ENCODE peak calls at places on chromosome 3, in ten cellular contexts. One of them, this sample, is unnamed.

GRCh38 chr3:149020196-149020838 is 29.0 kb downstream of the GYG1 start:
- DNase-seq in lower leg skin: no peak
- DNase-seq in AG04450: no peak
- DNase-seq in NB4: no peak
- DNase-seq in cardiac muscle cell: peak; percentile 65
- DNase-seq in uterus: no peak
- DNase-seq in CD8-positive, alpha-beta T cell: no peak
- DNase-seq in upper lobe of right lung: no peak
- DNase-seq in tibial artery: peak; percentile 73
- DNase-seq in GM12865: no peak
- DNase-seq in this sample: peak; percentile 21

GRCh38 chr3:155192957-155193746 is 100.3 kb downstream of the STRIT1 start:
- DNase-seq in upper lobe of right lung: no peak
- DNase-seq in tibial artery: no peak
- DNase-seq in CD8-positive, alpha-beta T cell: no peak
- DNase-seq in NB4: no peak
- DNase-seq in lower leg skin: no peak
- DNase-seq in cardiac muscle cell: no peak
- DNase-seq in GM12865: no peak
- DNase-seq in uterus: no peak
- DNase-seq in AG04450: no peak
- DNase-seq in this sample: no peak

GRCh38 chr3:122773856-122774535 is 19.6 kb downstream of the HSPBAP1 start:
- DNase-seq in GM12865: peak; percentile 10
- DNase-seq in AG04450: no peak
- DNase-seq in uterus: no peak
- DNase-seq in cardiac muscle cell: no peak
- DNase-seq in upper lobe of right lung: no peak
- DNase-seq in CD8-positive, alpha-beta T cell: no peak
- DNase-seq in tibial artery: no peak
- DNase-seq in NB4: no peak
- DNase-seq in lower leg skin: no peak
- DNase-seq in this sample: no peak

GRCh38 chr3:33537135-33537534 is 96.9 kb upstream of the UBP1 start:
- DNase-seq in GM12865: no peak
- DNase-seq in lower leg skin: no peak
- DNase-seq in uterus: no peak
- DNase-seq in NB4: no peak
- DNase-seq in CD8-positive, alpha-beta T cell: no peak
- DNase-seq in upper lobe of right lung: no peak
- DNase-seq in cardiac muscle cell: peak; percentile 23
- DNase-seq in AG04450: no peak
- DNase-seq in tibial artery: no peak
- DNase-seq in this sample: no peak

GRCh38 chr3:185502987-185503386 is 4.2 kb upstream of the TMEM41A start:
- DNase-seq in AG04450: no peak
- DNase-seq in NB4: no peak
- DNase-seq in cardiac muscle cell: no peak
- DNase-seq in upper lobe of right lung: no peak
- DNase-seq in uterus: no peak
- DNase-seq in lower leg skin: no peak
- DNase-seq in tibial artery: no peak
- DNase-seq in GM12865: peak; percentile 67
- DNase-seq in CD8-positive, alpha-beta T cell: no peak
- DNase-seq in this sample: no peak

GRCh38 chr3:71859128-71859519 is 74.2 kb upstream of the PROK2 start:
- DNase-seq in upper lobe of right lung: no peak
- DNase-seq in AG04450: no peak
- DNase-seq in cardiac muscle cell: peak; percentile 34
- DNase-seq in NB4: peak; percentile 83
- DNase-seq in lower leg skin: no peak
- DNase-seq in GM12865: peak; percentile 22
- DNase-seq in tibial artery: no peak
- DNase-seq in uterus: no peak
- DNase-seq in CD8-positive, alpha-beta T cell: no peak
- DNase-seq in this sample: no peak

GRCh38 chr3:76631251-76631650 is 408.6 kb upstream of the ROBO2 start:
- DNase-seq in upper lobe of right lung: no peak
- DNase-seq in NB4: no peak
- DNase-seq in lower leg skin: no peak
- DNase-seq in AG04450: no peak
- DNase-seq in cardiac muscle cell: no peak
- DNase-seq in CD8-positive, alpha-beta T cell: no peak
- DNase-seq in GM12865: no peak
- DNase-seq in uterus: no peak
- DNase-seq in tibial artery: no peak
- DNase-seq in this sample: no peak

GRCh38 chr3:122902326-122902725 is 107.5 kb downstream of the SLC49A4 start:
- DNase-seq in NB4: no peak
- DNase-seq in uterus: no peak
- DNase-seq in upper lobe of right lung: no peak
- DNase-seq in CD8-positive, alpha-beta T cell: no peak
- DNase-seq in lower leg skin: no peak
- DNase-seq in tibial artery: no peak
- DNase-seq in cardiac muscle cell: no peak
- DNase-seq in GM12865: no peak
- DNase-seq in AG04450: no peak
- DNase-seq in this sample: no peak

GRCh38 chr3:129057249-129057648 is 3.3 kb upstream of the GP9 start:
- DNase-seq in upper lobe of right lung: no peak
- DNase-seq in tibial artery: no peak
- DNase-seq in GM12865: no peak
- DNase-seq in uterus: no peak
- DNase-seq in CD8-positive, alpha-beta T cell: no peak
- DNase-seq in cardiac muscle cell: no peak
- DNase-seq in NB4: no peak
- DNase-seq in AG04450: no peak
- DNase-seq in lower leg skin: no peak
- DNase-seq in this sample: no peak

GRCh38 chr3:183554377-183554776 is 1.1 kb downstream of the KLHL6 start:
- DNase-seq in NB4: peak; percentile 25
- DNase-seq in AG04450: no peak
- DNase-seq in cardiac muscle cell: no peak
- DNase-seq in upper lobe of right lung: no peak
- DNase-seq in uterus: no peak
- DNase-seq in lower leg skin: no peak
- DNase-seq in CD8-positive, alpha-beta T cell: no peak
- DNase-seq in GM12865: peak; percentile 49
- DNase-seq in tibial artery: no peak
- DNase-seq in this sample: no peak

GRCh38 chr3:124107491-124107890 is 115.6 kb upstream of the ROPN1 start:
- DNase-seq in CD8-positive, alpha-beta T cell: no peak
- DNase-seq in uterus: no peak
- DNase-seq in cardiac muscle cell: no peak
- DNase-seq in lower leg skin: no peak
- DNase-seq in AG04450: no peak
- DNase-seq in GM12865: no peak
- DNase-seq in upper lobe of right lung: no peak
- DNase-seq in NB4: no peak
- DNase-seq in tibial artery: no peak
- DNase-seq in this sample: no peak

GRCh38 chr3:195154793-195155535 is 116.0 kb downstream of the XXYLT1 start:
- DNase-seq in CD8-positive, alpha-beta T cell: no peak
- DNase-seq in lower leg skin: peak; percentile 73
- DNase-seq in tibial artery: peak; percentile 83
- DNase-seq in NB4: peak; percentile 89
- DNase-seq in cardiac muscle cell: peak; percentile 98
- DNase-seq in GM12865: peak; percentile 64
- DNase-seq in upper lobe of right lung: peak; percentile 93
- DNase-seq in AG04450: peak; percentile 88
- DNase-seq in uterus: peak; percentile 93
- DNase-seq in this sample: peak; percentile 32

GRCh38 chr3:192917258-192917507 is 473 bp downstream of the MB21D2 start:
- DNase-seq in tibial artery: no peak
- DNase-seq in upper lobe of right lung: no peak
- DNase-seq in GM12865: no peak
- DNase-seq in cardiac muscle cell: no peak
- DNase-seq in uterus: no peak
- DNase-seq in lower leg skin: no peak
- DNase-seq in NB4: no peak
- DNase-seq in AG04450: no peak
- DNase-seq in CD8-positive, alpha-beta T cell: no peak
- DNase-seq in this sample: no peak

GRCh38 chr3:187919018-187919417 is 173.8 kb upstream of the BCL6 start:
- DNase-seq in NB4: no peak
- DNase-seq in lower leg skin: no peak
- DNase-seq in AG04450: no peak
- DNase-seq in GM12865: peak; percentile 75
- DNase-seq in cardiac muscle cell: peak; percentile 20
- DNase-seq in uterus: no peak
- DNase-seq in tibial artery: no peak
- DNase-seq in upper lobe of right lung: no peak
- DNase-seq in CD8-positive, alpha-beta T cell: peak; percentile 40
- DNase-seq in this sample: no peak

GRCh38 chr3:76107935-76108570 is 322.7 kb upstream of the ZNF717 start:
- DNase-seq in NB4: peak; percentile 38
- DNase-seq in AG04450: peak; percentile 24
- DNase-seq in CD8-positive, alpha-beta T cell: no peak
- DNase-seq in tibial artery: no peak
- DNase-seq in GM12865: peak; percentile 34
- DNase-seq in lower leg skin: no peak
- DNase-seq in cardiac muscle cell: peak; percentile 36
- DNase-seq in uterus: no peak
- DNase-seq in upper lobe of right lung: no peak
- DNase-seq in this sample: no peak

GRCh38 chr3:45002680-45003079 is 23.4 kb upstream of the CLEC3B start:
- DNase-seq in uterus: no peak
- DNase-seq in GM12865: no peak
- DNase-seq in CD8-positive, alpha-beta T cell: no peak
- DNase-seq in NB4: no peak
- DNase-seq in AG04450: no peak
- DNase-seq in lower leg skin: no peak
- DNase-seq in cardiac muscle cell: no peak
- DNase-seq in upper lobe of right lung: no peak
- DNase-seq in tibial artery: no peak
- DNase-seq in this sample: no peak

GRCh38 chr3:45003406-45003805 is 22.7 kb upstream of the CLEC3B start:
- DNase-seq in CD8-positive, alpha-beta T cell: no peak
- DNase-seq in uterus: no peak
- DNase-seq in lower leg skin: no peak
- DNase-seq in upper lobe of right lung: no peak
- DNase-seq in GM12865: no peak
- DNase-seq in cardiac muscle cell: no peak
- DNase-seq in NB4: no peak
- DNase-seq in tibial artery: no peak
- DNase-seq in AG04450: no peak
- DNase-seq in this sample: no peak

GRCh38 chr3:45000823-45001222 is 24.8 kb downstream of the EXOSC7 start:
- DNase-seq in CD8-positive, alpha-beta T cell: no peak
- DNase-seq in lower leg skin: no peak
- DNase-seq in cardiac muscle cell: no peak
- DNase-seq in AG04450: no peak
- DNase-seq in tibial artery: no peak
- DNase-seq in uterus: no peak
- DNase-seq in NB4: no peak
- DNase-seq in GM12865: no peak
- DNase-seq in upper lobe of right lung: no peak
- DNase-seq in this sample: no peak

GRCh38 chr3:45002139-45002660 is 23.9 kb upstream of the CLEC3B start:
- DNase-seq in GM12865: no peak
- DNase-seq in AG04450: no peak
- DNase-seq in CD8-positive, alpha-beta T cell: no peak
- DNase-seq in upper lobe of right lung: no peak
- DNase-seq in cardiac muscle cell: no peak
- DNase-seq in lower leg skin: no peak
- DNase-seq in tibial artery: no peak
- DNase-seq in NB4: no peak
- DNase-seq in uterus: no peak
- DNase-seq in this sample: no peak

DNA sequence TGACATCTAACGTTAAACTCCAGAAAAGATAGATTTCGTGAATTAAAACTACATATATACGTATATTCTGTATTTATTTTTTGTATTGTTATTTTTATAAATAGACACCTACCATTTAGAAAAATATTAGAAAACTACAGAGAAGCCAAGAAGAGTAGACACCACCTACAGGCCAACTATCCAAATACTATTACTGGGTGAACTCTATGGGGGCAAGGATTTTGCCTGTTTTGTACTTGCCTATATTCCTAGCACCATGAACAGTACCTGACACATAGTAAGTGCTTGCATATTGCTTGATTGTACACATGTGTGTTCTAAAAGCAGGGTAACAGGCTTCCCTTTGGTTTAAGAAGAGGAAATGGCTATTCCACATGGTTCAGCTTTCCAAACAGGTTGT is 24.4 kb upstream of the CLEC3B start:
- DNase-seq in AG04450: no peak
- DNase-seq in lower leg skin: no peak
- DNase-seq in tibial artery: no peak
- DNase-seq in GM12865: no peak
- DNase-seq in uterus: no peak
- DNase-seq in cardiac muscle cell: no peak
- DNase-seq in upper lobe of right lung: no peak
- DNase-seq in CD8-positive, alpha-beta T cell: no peak
- DNase-seq in NB4: no peak
- DNase-seq in this sample: no peak
- TF ChIP-seq CTCF in AG04450: peak; percentile 13
- TF ChIP-seq CTCF in lower leg skin: no peak
- TF ChIP-seq CTCF in tibial artery: no peak
- TF ChIP-seq CTCF in GM12865: no peak
- TF ChIP-seq CTCF in uterus: no peak
- TF ChIP-seq CTCF in cardiac muscle cell: no peak
- TF ChIP-seq CTCF in upper lobe of right lung: no peak
- TF ChIP-seq CTCF in CD8-positive, alpha-beta T cell: no peak
- TF ChIP-seq CTCF in NB4: no peak
- TF ChIP-seq CTCF in this sample: no peak

GRCh38 chr3:112127522-112128494 is 5.2 kb downstream of the GCSAM start:
- DNase-seq in GM12865: peak; percentile 77
- DNase-seq in upper lobe of right lung: no peak
- DNase-seq in AG04450: no peak
- DNase-seq in CD8-positive, alpha-beta T cell: no peak
- DNase-seq in NB4: no peak
- DNase-seq in lower leg skin: no peak
- DNase-seq in uterus: no peak
- DNase-seq in tibial artery: no peak
- DNase-seq in cardiac muscle cell: no peak
- DNase-seq in this sample: no peak
- H3K4me3 ChIP-seq in GM12865: peak overlapping the region; percentile 90
- H3K4me3 ChIP-seq in upper lobe of right lung: no peak overlapping the region
- H3K4me3 ChIP-seq in AG04450: no peak overlapping the region
- H3K4me3 ChIP-seq in CD8-positive, alpha-beta T cell: no peak overlapping the region
- H3K4me3 ChIP-seq in NB4: no peak overlapping the region
- H3K4me3 ChIP-seq in lower leg skin: no peak overlapping the region
- H3K4me3 ChIP-seq in uterus: no peak overlapping the region
- H3K4me3 ChIP-seq in tibial artery: no peak overlapping the region
- H3K4me3 ChIP-seq in cardiac muscle cell: no peak overlapping the region
- H3K4me3 ChIP-seq in this sample: no peak overlapping the region

GRCh38 chr3:32241100-32241499 is 2.6 kb downstream of the CMTM8 start:
- DNase-seq in cardiac muscle cell: no peak
- DNase-seq in AG04450: no peak
- DNase-seq in NB4: no peak
- DNase-seq in uterus: no peak
- DNase-seq in lower leg skin: no peak
- DNase-seq in GM12865: no peak
- DNase-seq in CD8-positive, alpha-beta T cell: no peak
- DNase-seq in upper lobe of right lung: no peak
- DNase-seq in tibial artery: no peak
- DNase-seq in this sample: no peak
- TF ChIP-seq CTCF in cardiac muscle cell: no peak
- TF ChIP-seq CTCF in AG04450: no peak
- TF ChIP-seq CTCF in NB4: no peak
- TF ChIP-seq CTCF in uterus: no peak
- TF ChIP-seq CTCF in lower leg skin: no peak
- TF ChIP-seq CTCF in GM12865: no peak
- TF ChIP-seq CTCF in CD8-positive, alpha-beta T cell: no peak
- TF ChIP-seq CTCF in upper lobe of right lung: no peak
- TF ChIP-seq CTCF in tibial artery: no peak
- TF ChIP-seq CTCF in this sample: no peak

GRCh38 chr3:45110185-45110833 is 35.9 kb downstream of the CDCP1 start:
- DNase-seq in cardiac muscle cell: no peak
- DNase-seq in uterus: no peak
- DNase-seq in NB4: peak; percentile 90
- DNase-seq in AG04450: no peak
- DNase-seq in tibial artery: no peak
- DNase-seq in upper lobe of right lung: no peak
- DNase-seq in lower leg skin: no peak
- DNase-seq in CD8-positive, alpha-beta T cell: peak; percentile 12
- DNase-seq in GM12865: peak; percentile 55
- DNase-seq in this sample: no peak
- H3K4me3 ChIP-seq in cardiac muscle cell: no peak overlapping the region
- H3K4me3 ChIP-seq in uterus: no peak overlapping the region
- H3K4me3 ChIP-seq in NB4: peak overlapping the region; percentile 64
- H3K4me3 ChIP-seq in AG04450: no peak overlapping the region
- H3K4me3 ChIP-seq in tibial artery: no peak overlapping the region
- H3K4me3 ChIP-seq in upper lobe of right lung: no peak overlapping the region
- H3K4me3 ChIP-seq in lower leg skin: no peak overlapping the region
- H3K4me3 ChIP-seq in CD8-positive, alpha-beta T cell: peak overlapping the region; percentile 6
- H3K4me3 ChIP-seq in GM12865: no peak overlapping the region
- H3K4me3 ChIP-seq in this sample: no peak overlapping the region